ENCODE peak calls at places on chromosomes 16 and 17, in seven cellular contexts. X, D, U, O, M, B and K are unnamed samples.

GRCh38 chr16:77387810-77388209 is 47.0 kb downstream of the ADAMTS18 start:
- DNase-seq in M (no peak), O (no peak), U (no peak), D (no peak), X (no peak), B (no peak), K (no peak)

GRCh38 chr16:57042157-57043111 is 49.9 kb upstream of the CPNE2 start:
- DNase-seq in O (no peak), X (no peak), B (no peak), D (peak), M (no peak), U (no peak), K (no peak)

GRCh38 chr17:31508310-31509094 is 117.0 kb downstream of the RAB11FIP4 start:
- DNase-seq in O (no peak), X (no peak), U (no peak), D (peak), B (no peak), M (peak), K (no peak)

GRCh38 chr17:78128616-78129384 is at the start of gene TMC6:
- DNase-seq in X (no peak), D (no peak), U (peak), B (no peak), M (no peak), O (peak), K (no peak)

GRCh38 chr17:55134486-55135157 is 130.1 kb upstream of the HLF start:
- DNase-seq in M (no peak), X (no peak), U (no peak), B (no peak), O (no peak), D (peak), K (no peak)

GRCh38 chr16:4098496-4098895 is 17.7 kb downstream of the ADCY9 start:
- DNase-seq in M (no peak), D (peak), X (no peak), B (peak), O (no peak), U (peak), K (peak)

GRCh38 chr17:66799839-66800537 is 34.9 kb upstream of the CACNG5 start:
- DNase-seq in B (no peak), X (no peak), U (no peak), O (no peak), D (no peak), M (no peak), K (no peak)

GRCh38 chr17:8151641-8152111 is 528 bp downstream of the PER1 start:
- DNase-seq in X (peak), D (peak), M (peak), O (peak), U (peak), B (peak), K (peak)

GRCh38 chr16:10510279-10510678 is 70.1 kb downstream of the EMP2 start:
- DNase-seq in M (no peak), B (no peak), X (no peak), D (no peak), O (no peak), U (no peak), K (no peak)

GRCh38 chr16:54455021-54455725 is 168.6 kb upstream of the IRX3 start:
- DNase-seq in M (no peak), O (no peak), B (no peak), U (no peak), X (no peak), D (no peak), K (no peak)

GRCh38 chr17:44912763-44913544 is 2.3 kb downstream of the GFAP start:
- DNase-seq in U (peak), D (no peak), X (no peak), M (no peak), B (no peak), O (no peak), K (no peak)

GRCh38 chr17:44909681-44910144 is 5.6 kb downstream of the GFAP start:
- DNase-seq in O (no peak), D (peak), X (no peak), M (no peak), B (peak), U (no peak), K (peak)

GRCh38 chr17:44911133-44912001 is 3.9 kb downstream of the GFAP start:
- DNase-seq in B (peak), X (peak), M (peak), U (peak), O (peak), D (peak), K (peak)

GRCh38 chr17:44908761-44909326 is 6.5 kb downstream of the GFAP start:
- DNase-seq in O (no peak), D (no peak), B (no peak), X (no peak), U (no peak), M (no peak), K (no peak)

GRCh38 chr17:44910231-44911106 is 4.8 kb downstream of the GFAP start:
- DNase-seq in U (no peak), B (no peak), X (no peak), D (no peak), O (no peak), M (no peak), K (no peak)
- TF ChIP-seq CTCF in U (no peak), B (no peak), X (no peak), D (no peak), O (no peak), M (no peak), K (no peak)

GRCh38 chr17:81403671-81404534 is 8.6 kb downstream of the BAHCC1 start:
- DNase-seq in X (no peak), B (no peak), U (no peak), O (no peak), D (no peak), M (peak), K (no peak)

GRCh38 chr17:81401727-81402529 is 6.7 kb downstream of the BAHCC1 start:
- DNase-seq in O (no peak), M (peak), D (no peak), X (no peak), B (peak), U (no peak), K (peak)

GRCh38 chr17:81404557-81405165 is 9.4 kb downstream of the BAHCC1 start:
- DNase-seq in B (no peak), O (no peak), U (no peak), X (no peak), D (no peak), M (peak), K (no peak)

GRCh38 chr17:81402530-81402941 is 7.3 kb downstream of the BAHCC1 start:
- DNase-seq in D (no peak), M (no peak), X (no peak), U (no peak), O (no peak), B (no peak), K (no peak)

GRCh38 chr17:81403040-81403467 is 7.8 kb downstream of the BAHCC1 start:
- DNase-seq in B (no peak), U (no peak), O (no peak), D (peak), M (peak), X (no peak), K (no peak)
- H3K4me3 ChIP-seq in B (no peak), U (peak), O (no peak), D (no peak), M (no peak), X (peak), K (peak)

GRCh38 chr17:45234641-45235040 is 13.0 kb downstream of the FMNL1 start:
- DNase-seq in B (no peak), M (peak), U (no peak), D (no peak), X (no peak), O (no peak), K (no peak)
- TF ChIP-seq CTCF in B (peak), M (peak), U (peak), D (peak), X (no peak), O (no peak), K (peak)

DNA sequence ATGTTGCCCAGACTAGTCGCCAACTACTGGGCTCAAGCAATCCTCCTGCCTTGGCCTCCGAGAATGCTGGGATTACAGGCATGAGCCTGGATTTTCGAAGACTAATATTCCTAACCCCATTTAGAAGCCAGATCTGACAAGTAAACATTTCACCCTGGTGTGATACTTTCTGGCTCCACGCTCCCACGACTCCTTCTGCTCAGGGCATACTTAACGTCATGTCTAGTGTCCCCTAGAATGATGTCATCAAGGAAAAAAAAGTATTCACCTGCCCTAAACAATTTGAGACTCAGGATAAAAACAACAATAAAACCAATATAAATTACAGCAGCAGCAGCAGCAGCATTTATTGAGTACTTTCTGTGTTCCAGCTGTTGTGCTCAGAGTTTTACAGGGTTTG is 13.2 kb downstream of the ITGB3 start:
- DNase-seq in M (no peak), D (peak), X (no peak), U (no peak), O (no peak), B (no peak), K (peak)
- H3K4me3 ChIP-seq in M (no peak), D (no peak), X (no peak), U (no peak), O (no peak), B (no peak), K (no peak)

GRCh38 chr17:3038941-3039340 is 24.5 kb downstream of the OR1D5 start:
- DNase-seq in B (no peak), D (no peak), O (no peak), M (no peak), U (no peak), X (no peak), K (no peak)
- TF ChIP-seq CTCF in B (no peak), D (no peak), O (no peak), M (no peak), U (no peak), X (no peak), K (no peak)

DNA sequence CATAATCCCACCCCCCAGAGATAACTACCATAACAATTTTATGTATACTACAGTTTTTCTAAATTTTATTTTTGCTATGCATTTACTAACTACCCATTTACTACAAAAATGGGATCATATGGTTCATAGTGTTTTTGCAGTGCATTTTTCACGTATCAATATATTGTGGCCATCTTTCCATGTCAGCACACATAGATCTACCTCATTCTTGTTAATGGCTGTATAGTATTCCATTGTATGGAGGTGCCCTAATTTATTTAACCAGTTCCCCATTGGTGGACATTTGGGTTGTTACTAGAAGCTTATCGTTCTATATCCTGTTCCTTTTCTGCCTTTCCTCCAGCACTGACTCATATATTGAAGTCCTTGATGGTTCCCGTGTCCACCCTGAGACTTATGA is 22.7 kb downstream of the PROCA1 start:
- DNase-seq in M (no peak), O (no peak), B (no peak), X (no peak), D (no peak), U (no peak), K (no peak)
- H3K4me3 ChIP-seq in M (no peak), O (no peak), B (no peak), X (no peak), D (no peak), U (no peak), K (no peak)

GRCh38 chr16:87057951-87058560 is 259.1 kb downstream of the C16orf95 start:
- DNase-seq in D (no peak), M (no peak), U (no peak), O (no peak), B (no peak), X (no peak), K (no peak)

GRCh38 chr16:87058728-87059250 is 258.4 kb downstream of the C16orf95 start:
- DNase-seq in D (no peak), U (no peak), O (no peak), X (no peak), B (no peak), M (no peak), K (no peak)

GRCh38 chr16:87062569-87063442 is 254.4 kb downstream of the C16orf95 start:
- DNase-seq in U (no peak), O (peak), D (peak), B (peak), X (peak), M (peak), K (peak)

GRCh38 chr16:87061521-87061920 is 255.7 kb downstream of the C16orf95 start:
- DNase-seq in U (no peak), M (no peak), O (no peak), B (no peak), D (no peak), X (no peak), K (no peak)

GRCh38 chr16:87060026-87060986 is 256.9 kb downstream of the C16orf95 start:
- DNase-seq in U (no peak), D (peak), O (no peak), X (peak), B (peak), M (peak), K (peak)
- TF ChIP-seq CTCF in U (no peak), D (peak), O (no peak), X (no peak), B (peak), M (peak), K (peak)

DNA sequence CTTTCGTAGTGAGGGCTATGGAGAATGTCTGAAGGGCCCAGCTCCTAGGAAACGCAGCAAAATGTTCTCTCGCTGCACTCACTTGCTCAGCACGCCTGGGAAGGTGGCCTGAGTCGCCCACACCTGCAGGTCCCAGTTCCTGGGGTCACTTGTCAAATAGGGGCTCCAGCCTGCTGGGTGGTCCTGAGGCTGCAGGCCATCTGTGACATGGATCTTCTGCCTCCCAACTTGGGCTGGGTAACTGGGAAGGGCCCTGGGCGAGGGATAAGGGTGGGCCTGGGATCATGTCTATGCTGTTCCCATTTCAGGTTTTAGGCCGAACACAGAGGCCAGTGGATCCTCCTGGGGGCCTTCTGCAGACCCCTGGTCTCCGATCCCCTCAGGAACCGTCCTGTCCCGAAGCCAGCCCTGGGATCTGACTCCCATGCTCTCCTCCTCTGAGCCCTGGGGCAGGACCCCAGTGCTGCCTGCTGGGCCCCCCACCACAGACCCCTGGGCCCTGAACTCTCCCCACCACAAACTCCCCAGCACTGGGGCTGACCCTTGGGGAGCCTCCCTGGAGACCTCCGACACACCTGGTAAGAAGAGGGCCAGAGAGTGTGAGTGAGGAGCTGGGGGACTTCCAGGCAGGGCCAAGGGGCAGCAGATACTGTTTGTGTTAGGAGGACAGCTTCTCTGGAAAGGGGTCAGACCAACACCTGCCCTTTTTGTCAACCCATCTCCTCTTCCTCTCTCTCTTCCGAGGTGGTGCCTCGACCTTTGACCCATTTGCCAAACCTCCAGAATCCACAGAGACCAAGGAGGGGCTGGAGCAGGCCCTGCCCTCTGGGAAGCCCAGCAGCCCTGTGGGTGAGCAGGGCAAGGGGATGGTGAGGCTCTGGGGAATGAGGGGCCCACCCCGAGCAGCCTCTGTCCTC is 6.2 kb upstream of the SPATA20 start:
- DNase-seq in U (no peak), X (no peak), O (no peak), B (no peak), D (no peak), M (no peak), K (no peak)
- H3K4me3 ChIP-seq in U (peak), X (no peak), O (no peak), B (no peak), D (no peak), M (no peak), K (no peak)